ENCODE peak calls at places on chromosome 15, in eight cellular contexts. Z, J, D, C, Y, U, E and I are unnamed samples.

GRCh38 chr15:47283231-47283630 is 434.1 kb upstream of the SEMA6D start:
- DNase-seq in Z (no peak), J (no peak), D (no peak), C (no peak), Y (no peak), U (no peak), E (no peak), I (no peak)

GRCh38 chr15:45668386-45668785 is 33.6 kb downstream of the SQOR start:
- DNase-seq in Z (no peak), J (no peak), D (no peak), C (no peak), Y (no peak), U (no peak), E (no peak), I (no peak)

GRCh38 chr15:67137319-67137718 is 71.9 kb downstream of the SMAD3 start:
- DNase-seq in Z (no peak), J (no peak), D (no peak), C (no peak), Y (no peak), U (no peak), E (no peak), I (no peak)

GRCh38 chr15:88702983-88703382 is 64.2 kb downstream of the ISG20 start:
- DNase-seq in Z (no peak), J (no peak), D (no peak), C (no peak), Y (no peak), U (no peak), E (no peak), I (no peak)

GRCh38 chr15:89837134-89837829 is 22.6 kb upstream of the ANPEP start:
- DNase-seq in Z (no peak), J (no peak), D (no peak), C (no peak), Y (no peak), U (peak), E (no peak), I (no peak)

GRCh38 chr15:67542192-67542461 is 376 bp upstream of the MAP2K5 start:
- DNase-seq in Z (peak), J (no peak), D (no peak), C (no peak), Y (no peak), U (no peak), E (no peak), I (no peak)

GRCh38 chr15:39869251-39869650 is 50.8 kb downstream of the GPR176 start:
- DNase-seq in Z (no peak), J (no peak), D (no peak), C (no peak), Y (peak), U (no peak), E (no peak), I (no peak)

GRCh38 chr15:41894791-41895463 is 1.1 kb upstream of the SPTBN5 start:
- DNase-seq in Z (no peak), J (peak), D (no peak), C (peak), Y (no peak), U (peak), E (no peak), I (no peak)

GRCh38 chr15:77986891-77987764 is 90.4 kb downstream of the TBC1D2B start:
- DNase-seq in Z (peak), J (no peak), D (no peak), C (no peak), Y (no peak), U (no peak), E (no peak), I (peak)

GRCh38 chr15:65286069-65286703 is 497 bp downstream of the PARP16 start:
- DNase-seq in Z (peak), J (no peak), D (no peak), C (no peak), Y (no peak), U (peak), E (no peak), I (peak)

GRCh38 chr15:68126415-68126814 is 72.3 kb downstream of the PIAS1 start:
- DNase-seq in Z (no peak), J (no peak), D (no peak), C (no peak), Y (no peak), U (no peak), E (no peak), I (no peak)

GRCh38 chr15:52021128-52021671 is 2.2 kb downstream of the MAPK6 start:
- DNase-seq in Z (no peak), J (peak), D (peak), C (peak), Y (no peak), U (peak), E (peak), I (peak)

GRCh38 chr15:66844041-66844746 is 142.2 kb downstream of the SMAD6 start:
- DNase-seq in Z (no peak), J (no peak), D (no peak), C (no peak), Y (no peak), U (no peak), E (no peak), I (no peak)

GRCh38 chr15:29888651-29889050 is 66.4 kb upstream of the TJP1 start:
- DNase-seq in Z (no peak), J (no peak), D (peak), C (no peak), Y (peak), U (peak), E (no peak), I (peak)

GRCh38 chr15:69996842-69997478 is 100.8 kb downstream of the TLE3 start:
- DNase-seq in Z (no peak), J (no peak), D (no peak), C (no peak), Y (no peak), U (no peak), E (no peak), I (no peak)

GRCh38 chr15:75302318-75302717 is 19.7 kb downstream of the GOLGA6D start:
- DNase-seq in Z (no peak), J (no peak), D (no peak), C (no peak), Y (no peak), U (no peak), E (no peak), I (no peak)

GRCh38 chr15:72169921-72170611 is 27.5 kb downstream of the GRAMD2A start:
- DNase-seq in Z (no peak), J (no peak), D (no peak), C (no peak), Y (no peak), U (no peak), E (no peak), I (no peak)

GRCh38 chr15:66955871-66956585 is 109.4 kb upstream of the SMAD3 start:
- DNase-seq in Z (no peak), J (peak), D (no peak), C (no peak), Y (no peak), U (peak), E (peak), I (no peak)

GRCh38 chr15:34085746-34086145 is 15.9 kb downstream of the EMC7 start:
- DNase-seq in Z (no peak), J (no peak), D (peak), C (no peak), Y (no peak), U (peak), E (no peak), I (no peak)

GRCh38 chr15:57356636-57357035 is 19.7 kb upstream of the CGNL1 start:
- DNase-seq in Z (no peak), J (no peak), D (no peak), C (peak), Y (no peak), U (peak), E (no peak), I (no peak)

GRCh38 chr15:69729167-69729748 is 276.6 kb downstream of the RPLP1 start:
- DNase-seq in Z (peak), J (peak), D (no peak), C (no peak), Y (peak), U (no peak), E (peak), I (peak)

GRCh38 chr15:88300861-88301260 is 44.3 kb upstream of the NTRK3 start:
- DNase-seq in Z (no peak), J (no peak), D (no peak), C (no peak), Y (no peak), U (no peak), E (no peak), I (no peak)

GRCh38 chr15:77830041-77830440 is 197.3 kb upstream of the LINGO1 start:
- DNase-seq in Z (no peak), J (peak), D (no peak), C (no peak), Y (no peak), U (peak), E (no peak), I (no peak)

GRCh38 chr15:43253431-43254403 is 13.0 kb downstream of the TGM5 start:
- DNase-seq in Z (no peak), J (no peak), D (no peak), C (no peak), Y (no peak), U (peak), E (no peak), I (no peak)

GRCh38 chr15:25899870-25900269 is 36.7 kb upstream of the ATP10A start:
- DNase-seq in Z (no peak), J (no peak), D (no peak), C (no peak), Y (no peak), U (no peak), E (no peak), I (no peak)

GRCh38 chr15:61195116-61196002 is 33.7 kb downstream of the RORA start:
- DNase-seq in Z (peak), J (peak), D (no peak), C (no peak), Y (no peak), U (peak), E (peak), I (no peak)

GRCh38 chr15:75397494-75397893 is 29.1 kb upstream of the MAN2C1 start:
- DNase-seq in Z (no peak), J (no peak), D (no peak), C (peak), Y (no peak), U (peak), E (no peak), I (no peak)

GRCh38 chr15:59614153-59614552 is 2.6 kb downstream of the GCNT3 start:
- DNase-seq in Z (no peak), J (no peak), D (no peak), C (no peak), Y (no peak), U (no peak), E (no peak), I (no peak)

GRCh38 chr15:59615661-59616060 is 4.1 kb downstream of the GCNT3 start:
- DNase-seq in Z (no peak), J (no peak), D (no peak), C (no peak), Y (no peak), U (no peak), E (no peak), I (no peak)

GRCh38 chr15:59622289-59622688 is 10.7 kb downstream of the GCNT3 start:
- DNase-seq in Z (peak), J (peak), D (no peak), C (no peak), Y (peak), U (peak), E (peak), I (peak)

GRCh38 chr15:59611277-59612260 is at the start of gene GCNT3:
- DNase-seq in Z (no peak), J (peak), D (no peak), C (no peak), Y (no peak), U (peak), E (peak), I (no peak)

GRCh38 chr15:59616390-59616789 is 4.8 kb downstream of the GCNT3 start:
- DNase-seq in Z (no peak), J (no peak), D (no peak), C (no peak), Y (no peak), U (no peak), E (no peak), I (no peak)
- TF ChIP-seq CTCF in Z (no peak), J (no peak), D (no peak), C (no peak), Y (no peak), U (no peak), E (peak), I (no peak)

DNA sequence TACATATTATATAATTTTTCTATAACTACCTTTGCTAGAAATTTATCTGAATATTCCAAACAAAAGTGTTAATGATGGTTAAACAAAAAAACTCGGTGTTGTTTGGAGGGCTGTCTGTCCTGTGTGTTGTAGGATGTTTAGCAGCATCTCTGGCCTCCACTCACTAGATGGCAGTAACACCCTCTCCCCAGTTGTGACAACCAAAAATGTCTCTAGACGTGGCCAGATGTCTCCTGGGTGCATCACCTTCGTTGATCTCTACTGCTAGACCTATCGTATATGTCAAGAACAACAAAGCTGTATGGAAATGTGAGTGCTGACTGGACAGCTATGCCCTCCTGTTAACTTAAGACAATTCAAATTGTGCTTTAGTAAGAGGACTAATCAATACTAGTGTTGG is 14.1 kb downstream of the ANKRD34C start:
- DNase-seq in Z (no peak), J (peak), D (no peak), C (no peak), Y (no peak), U (no peak), E (no peak), I (no peak)
- TF ChIP-seq CTCF in Z (no peak), J (peak), D (peak), C (no peak), Y (no peak), U (no peak), E (no peak), I (no peak)

GRCh38 chr15:60004019-60004845 is at the start of gene FOXB1:
- DNase-seq in Z (peak), J (no peak), D (no peak), C (no peak), Y (peak), U (no peak), E (no peak), I (peak)
- TF ChIP-seq CTCF in Z (no peak), J (no peak), D (no peak), C (no peak), Y (no peak), U (no peak), E (no peak), I (no peak)

DNA sequence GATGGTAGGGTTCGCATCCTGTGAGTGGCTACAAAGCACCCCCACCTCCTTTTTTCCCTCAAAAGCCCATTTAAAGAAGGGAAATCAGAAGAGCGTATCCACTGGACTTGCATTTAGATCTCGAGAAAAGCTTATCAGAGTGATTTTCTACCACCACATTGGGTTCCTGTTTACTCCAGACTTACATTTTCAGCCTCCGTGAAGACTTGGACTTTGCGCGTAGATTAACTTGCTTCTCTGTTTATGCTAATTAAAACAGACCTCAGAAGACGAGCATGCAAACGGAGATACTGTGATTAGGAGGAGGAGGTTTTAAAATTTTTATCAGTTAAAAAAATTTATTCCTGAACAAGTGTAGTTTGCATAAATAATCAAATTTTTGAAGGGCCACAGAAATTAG is 115.7 kb downstream of the AKAP13 start:
- DNase-seq in Z (no peak), J (no peak), D (no peak), C (no peak), Y (no peak), U (no peak), E (no peak), I (no peak)
- TF ChIP-seq CTCF in Z (no peak), J (no peak), D (no peak), C (no peak), Y (no peak), U (no peak), E (no peak), I (no peak)